ENCODE peak calls at places on chromosomes 12 and 14, in four cellular contexts. One of them, this sample, is unnamed.

GRCh38 chr14:32724864-32725550 is 213.7 kb upstream of the NPAS3 start:
- DNase-seq in nephron progenitor cell: no peak
- DNase-seq in AG09319: no peak
- DNase-seq in type B pancreatic cell: no peak
- DNase-seq in this sample: no peak

GRCh38 chr12:62789856-62790255 is 145.1 kb downstream of the PPM1H start:
- DNase-seq in nephron progenitor cell: no peak
- DNase-seq in AG09319: no peak
- DNase-seq in type B pancreatic cell: no peak
- DNase-seq in this sample: no peak

GRCh38 chr12:111624540-111624939 is 25.4 kb upstream of the ATXN2 start:
- DNase-seq in AG09319: no peak
- DNase-seq in nephron progenitor cell: no peak
- DNase-seq in type B pancreatic cell: no peak
- DNase-seq in this sample: no peak

GRCh38 chr14:101442451-101442850 is 118.8 kb upstream of the DIO3 start:
- DNase-seq in nephron progenitor cell: no peak
- DNase-seq in type B pancreatic cell: no peak
- DNase-seq in AG09319: no peak
- DNase-seq in this sample: no peak

GRCh38 chr14:58717211-58717610 is 79.4 kb downstream of the DACT1 start:
- DNase-seq in type B pancreatic cell: no peak
- DNase-seq in nephron progenitor cell: no peak
- DNase-seq in AG09319: no peak
- DNase-seq in this sample: no peak

GRCh38 chr12:124422142-124422569 is 127.3 kb downstream of the RFLNA start:
- DNase-seq in nephron progenitor cell: no peak
- DNase-seq in type B pancreatic cell: no peak
- DNase-seq in AG09319: no peak
- DNase-seq in this sample: no peak

GRCh38 chr14:98698341-98698740 is 573.7 kb downstream of the BCL11B start:
- DNase-seq in AG09319: no peak
- DNase-seq in type B pancreatic cell: no peak
- DNase-seq in nephron progenitor cell: no peak
- DNase-seq in this sample: no peak

GRCh38 chr12:115871714-115872113 is 405.8 kb downstream of the MED13L start:
- DNase-seq in type B pancreatic cell: no peak
- DNase-seq in AG09319: peak
- DNase-seq in nephron progenitor cell: peak
- DNase-seq in this sample: no peak

GRCh38 chr12:15710860-15711510 is 78.2 kb downstream of the EPS8 start:
- DNase-seq in nephron progenitor cell: no peak
- DNase-seq in AG09319: no peak
- DNase-seq in type B pancreatic cell: no peak
- DNase-seq in this sample: no peak

GRCh38 chr12:24948452-24948815 is 467 bp downstream of the BCAT1 start:
- DNase-seq in nephron progenitor cell: peak
- DNase-seq in type B pancreatic cell: no peak
- DNase-seq in AG09319: no peak
- DNase-seq in this sample: no peak